ENCODE peak calls at places on chromosomes 4 and X, in seven cellular contexts. L, Q, W, Z, B, X and D are unnamed samples.

GRCh38 chrX:68419934-68420333 is 13.4 kb downstream of the OPHN1 start:
- DNase-seq in X (no peak), L (no peak), B (no peak), Z (no peak), Q (no peak), W (no peak), D (no peak)

GRCh38 chr4:112410364-112410763 is 105.6 kb downstream of the NEUROG2 start:
- DNase-seq in B (no peak), Z (no peak), X (no peak), L (no peak), Q (no peak), W (no peak), D (no peak)

GRCh38 chr4:169079942-169080827 is 70.1 kb upstream of the CBR4 start:
- DNase-seq in Q (no peak), B (no peak), W (no peak), L (no peak), X (peak; percentile 60), Z (peak; percentile 73), D (no peak)

GRCh38 chr4:1365271-1366178 is 18.5 kb downstream of the UVSSA start:
- DNase-seq in X (no peak), Q (no peak), B (peak; percentile 57), Z (peak; percentile 64), L (no peak), W (peak; percentile 63), D (no peak)

GRCh38 chr4:1361391-1361790 is 14.4 kb downstream of the UVSSA start:
- DNase-seq in Z (no peak), X (no peak), L (no peak), Q (no peak), B (no peak), W (no peak), D (no peak)

GRCh38 chrX:100368167-100368566 is 41.9 kb downstream of the PCDH19 start:
- DNase-seq in L (no peak), X (no peak), W (peak; percentile 70), Z (no peak), Q (no peak), B (no peak), D (no peak)

GRCh38 chr4:125956281-125956680 is 641.5 kb downstream of the FAT4 start:
- DNase-seq in X (no peak), B (no peak), L (no peak), W (no peak), Q (no peak), Z (no peak), D (no peak)

GRCh38 chr4:63302078-63302477 is 1107.2 kb downstream of the TECRL start:
- DNase-seq in B (no peak), Z (no peak), L (no peak), Q (no peak), X (no peak), W (no peak), D (no peak)

GRCh38 chrX:69163936-69164741 is 1.1 kb downstream of the PJA1 start:
- DNase-seq in L (no peak), W (no peak), B (no peak), Q (no peak), Z (no peak), X (peak; percentile 46), D (peak; percentile 25)

GRCh38 chr4:7199129-7199725 is 6.9 kb downstream of the SORCS2 start:
- DNase-seq in Z (peak; percentile 69), Q (no peak), B (peak; percentile 26), X (peak; percentile 20), W (peak; percentile 38), L (no peak), D (no peak)

GRCh38 chr4:184434496-184435066 is 39.8 kb downstream of the IRF2 start:
- DNase-seq in W (no peak), Z (no peak), Q (no peak), X (no peak), L (no peak), B (no peak), D (no peak)

GRCh38 chrX:8244301-8244700 is 73.2 kb upstream of the VCX2 start:
- DNase-seq in L (no peak), W (no peak), B (no peak), Q (no peak), Z (no peak), X (no peak), D (no peak)

DNA sequence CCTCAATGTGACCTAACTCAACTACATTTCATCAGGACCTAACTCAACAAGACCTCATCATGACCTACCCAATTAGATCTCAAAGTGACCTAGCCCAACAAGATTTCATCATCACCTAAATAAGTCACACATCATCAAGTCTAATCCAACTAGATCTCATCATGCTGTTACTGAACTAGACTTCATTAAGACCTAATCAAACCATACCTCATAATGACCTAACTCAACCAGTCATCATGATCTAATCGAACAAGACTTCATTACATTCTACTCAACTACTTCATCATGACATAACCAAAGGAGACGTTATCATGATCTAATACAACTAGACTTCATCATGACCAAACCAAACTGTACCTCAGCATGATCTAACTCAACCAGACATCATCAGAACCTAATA is 82.8 kb downstream of the DHRSX start:
- DNase-seq in L (no peak), Q (no peak), W (no peak), Z (no peak), B (no peak), X (no peak), D (no peak)
- H3K9me3 ChIP-seq in L (no peaks in the 10 kb centered on the region), Q (no peaks in the 10 kb centered on the region), W (no peaks in the 10 kb centered on the region), Z (no peaks in the 10 kb centered on the region), B (peaks cover 3% of the 10 kb centered on the region), X (peaks cover 9% of the 10 kb centered on the region), D (no peaks in the 10 kb centered on the region)

GRCh38 chrX:145532176-145532780 is 285.0 kb downstream of the SPANXN1 start:
- DNase-seq in L (no peak), Q (no peak), B (no peak), W (no peak), Z (no peak), X (no peak), D (no peak)
- H3K9me3 ChIP-seq in L (no peaks in the 10 kb centered on the region), Q (no peaks in the 10 kb centered on the region), B (no peaks in the 10 kb centered on the region), W (peaks cover 24% of the 10 kb centered on the region), Z (no peaks in the 10 kb centered on the region), X (no peaks in the 10 kb centered on the region), D (no peaks in the 10 kb centered on the region)

DNA sequence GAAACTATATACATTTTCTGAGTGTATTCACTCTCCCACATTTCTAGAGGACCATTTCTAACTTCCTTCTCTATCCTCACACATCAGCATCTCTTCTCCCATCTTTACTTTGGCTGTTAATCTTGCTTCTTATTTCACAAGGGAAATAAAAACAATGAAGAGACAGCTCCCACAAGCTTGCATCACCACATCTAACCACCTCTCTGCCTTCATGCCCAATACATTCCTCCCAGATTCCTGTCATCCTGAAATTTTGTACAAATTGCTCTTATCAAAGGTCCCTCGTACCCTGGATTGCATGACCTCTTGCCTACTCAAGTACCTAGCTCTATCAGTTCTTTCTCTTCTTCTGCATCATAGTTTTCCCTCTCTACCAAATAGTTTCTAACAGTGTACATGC is 215.2 kb downstream of the ANTXR2 start:
- DNase-seq in Z (no peak), B (no peak), Q (no peak), L (no peak), W (no peak), X (no peak), D (no peak)
- H3K9me3 ChIP-seq in Z (no peaks in the 10 kb centered on the region), B (no peaks in the 10 kb centered on the region), Q (no peaks in the 10 kb centered on the region), L (no peaks in the 10 kb centered on the region), W (no peaks in the 10 kb centered on the region), X (no peaks in the 10 kb centered on the region), D (no peaks in the 10 kb centered on the region)

GRCh38 chr4:6065166-6065565 is 46.9 kb upstream of the C4orf50 start:
- DNase-seq in W (no peak), Z (no peak), B (peak; percentile 27), L (no peak), X (no peak), Q (no peak), D (no peak)
- H3K9me3 ChIP-seq in W (peaks cover 11% of the 10 kb centered on the region), Z (peaks cover 3% of the 10 kb centered on the region), B (peaks cover 15% of the 10 kb centered on the region), L (peaks cover 3% of the 10 kb centered on the region), X (no peaks in the 10 kb centered on the region), Q (peaks cover 22% of the 10 kb centered on the region), D (peaks cover under 1% of the 10 kb centered on the region)

GRCh38 chr4:13526658-13527057 is 17.6 kb downstream of the NKX3-2 start:
- DNase-seq in L (no peak), Z (no peak), W (no peak), Q (no peak), B (no peak), X (no peak), D (no peak)

GRCh38 chr4:13525606-13526281 is 18.6 kb downstream of the NKX3-2 start:
- DNase-seq in B (no peak), W (no peak), L (no peak), X (no peak), Q (no peak), Z (no peak), D (no peak)

GRCh38 chr4:13527983-13528822 is 16.1 kb downstream of the NKX3-2 start:
- DNase-seq in Q (no peak), X (no peak), B (no peak), L (no peak), Z (no peak), W (no peak), D (no peak)

GRCh38 chr4:13528823-13529129 is 15.5 kb downstream of the NKX3-2 start:
- DNase-seq in W (no peak), L (no peak), Z (no peak), X (no peak), B (no peak), Q (no peak), D (no peak)

DNA sequence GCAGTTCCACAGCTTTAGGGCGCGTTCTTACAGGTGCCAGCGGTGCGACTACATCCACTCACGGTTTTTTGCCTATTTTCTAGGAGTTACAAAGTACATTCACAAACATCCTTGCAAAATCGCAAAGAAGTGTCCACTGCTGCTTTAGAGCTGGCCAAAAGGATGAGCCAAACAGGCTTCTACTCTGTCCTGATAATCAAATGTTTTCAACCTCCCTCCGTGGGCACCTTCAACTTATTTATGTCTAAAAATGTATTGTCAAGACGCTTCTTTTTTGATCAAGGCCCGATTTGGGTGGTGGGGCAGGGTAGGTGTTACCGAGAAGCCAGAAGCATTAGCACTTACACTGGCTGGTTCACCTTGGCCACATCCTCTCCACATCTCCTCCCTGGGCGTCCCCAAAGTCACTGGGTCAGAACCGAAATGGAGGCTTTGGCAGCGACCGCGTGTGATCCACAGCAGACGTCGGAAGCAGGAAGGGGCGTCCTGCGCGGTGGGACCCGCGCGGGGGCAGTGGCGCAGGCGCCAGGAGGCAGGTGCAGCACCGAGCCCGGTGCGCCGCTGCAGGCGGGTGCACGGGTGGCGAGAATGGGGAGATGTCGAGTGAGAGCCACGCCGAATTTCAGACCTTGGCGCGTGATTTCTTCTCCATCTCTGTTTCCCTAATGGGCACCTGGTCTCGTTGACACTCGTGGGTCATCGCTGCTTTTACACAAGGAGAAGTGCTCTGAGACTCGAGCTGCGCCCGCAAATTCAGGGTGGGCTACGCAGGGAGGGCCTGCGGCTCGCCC is 16.9 kb downstream of the NKX3-2 start:
- DNase-seq in L (no peak), X (no peak), B (no peak), Z (no peak), Q (no peak), W (peak; percentile 51), D (no peak)
- H3K9me3 ChIP-seq in L (peaks cover 11% of the 10 kb centered on the region), X (no peaks in the 10 kb centered on the region), B (peaks cover 7% of the 10 kb centered on the region), Z (peaks cover 11% of the 10 kb centered on the region), Q (peaks cover 20% of the 10 kb centered on the region), W (peaks cover 6% of the 10 kb centered on the region), D (peaks cover 3% of the 10 kb centered on the region)

DNA sequence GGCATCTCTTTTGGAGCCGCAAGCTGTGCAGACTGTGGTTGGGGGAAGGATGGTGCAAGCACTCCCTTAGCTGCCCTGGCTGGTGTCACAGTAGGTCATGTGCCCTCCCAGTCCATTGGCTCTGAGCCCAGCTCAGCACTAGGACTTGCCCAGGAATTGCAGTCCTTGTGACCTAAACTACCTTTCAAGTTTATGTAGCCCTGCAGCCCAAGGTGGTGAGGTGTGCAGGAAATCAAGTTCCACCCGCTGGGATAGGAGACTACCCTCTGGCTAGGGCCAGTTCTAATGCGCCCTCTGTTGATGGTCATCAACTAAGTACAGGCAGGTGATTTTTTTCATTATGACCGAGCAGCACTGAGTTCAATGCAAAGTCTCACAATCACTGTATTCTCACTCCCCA is 335.2 kb downstream of the UBE2NL start:
- DNase-seq in X (no peak), B (peak; percentile 35), W (peak; percentile 67), Z (no peak), L (no peak), Q (no peak), D (no peak)
- H3K9me3 ChIP-seq in X (no peaks in the 10 kb centered on the region), B (no peaks in the 10 kb centered on the region), W (peaks cover 13% of the 10 kb centered on the region), Z (no peaks in the 10 kb centered on the region), L (no peaks in the 10 kb centered on the region), Q (no peaks in the 10 kb centered on the region), D (no peaks in the 10 kb centered on the region)